ENCODE peak calls at places on chromosomes 7 and 10, in nine cellular contexts. Q, V, G, I, M, K, U, W and O are unnamed samples.

GRCh38 chr7:2757361-2757903 is 69.4 kb downstream of the AMZ1 start:
- DNase-seq in Q (no peak), V (no peak), G (no peak), I (no peak), M (peak; percentile 69), K (peak; percentile 19), U (peak; percentile 12), W (peak; percentile 54), O (no peak)

GRCh38 chr7:12210179-12211053 is 678 bp upstream of the TMEM106B start:
- DNase-seq in Q (no peak), V (peak; percentile 8), G (no peak), I (peak; percentile 40), M (peak; percentile 17), K (peak; percentile 2), U (no peak), W (peak; percentile 64), O (peak; percentile 76)

GRCh38 chr10:21495002-21495685 is 30.3 kb downstream of the SKIDA1 start:
- DNase-seq in Q (no peak), V (no peak), G (no peak), I (no peak), M (no peak), K (no peak), U (no peak), W (no peak), O (peak; percentile 5)

GRCh38 chr7:151368136-151368571 is 26.5 kb downstream of the NUB1 start:
- DNase-seq in Q (peak; percentile 77), V (peak; percentile 74), G (peak; percentile 88), I (peak; percentile 88), M (peak; percentile 73), K (peak; percentile 89), U (peak; percentile 48), W (peak; percentile 74), O (peak; percentile 81)

GRCh38 chr10:86400705-86401587 is 34.4 kb upstream of the GRID1 start:
- DNase-seq in Q (peak; percentile 66), V (peak; percentile 70), G (peak; percentile 90), I (peak; percentile 56), M (peak; percentile 63), K (peak; percentile 56), U (peak; percentile 8), W (no peak), O (peak; percentile 24)

GRCh38 chr7:31084226-31084625 is 32.1 kb downstream of the ADCYAP1R1 start:
- DNase-seq in Q (no peak), V (no peak), G (no peak), I (no peak), M (no peak), K (no peak), U (no peak), W (no peak), O (no peak)

GRCh38 chr7:26091933-26092332 is 60.1 kb upstream of the NFE2L3 start:
- DNase-seq in Q (peak; percentile 16), V (no peak), G (peak; percentile 24), I (no peak), M (peak; percentile 6), K (no peak), U (no peak), W (no peak), O (no peak)

GRCh38 chr10:102112210-102112817 is 7.9 kb downstream of the LDB1 start:
- DNase-seq in Q (no peak), V (no peak), G (no peak), I (no peak), M (no peak), K (no peak), U (no peak), W (no peak), O (no peak)

GRCh38 chr10:14909101-14909500 is 30.4 kb downstream of the SUV39H2 start:
- DNase-seq in Q (no peak), V (no peak), G (no peak), I (no peak), M (no peak), K (no peak), U (no peak), W (no peak), O (no peak)

GRCh38 chr10:12346707-12347106 is 2.6 kb upstream of the CAMK1D start:
- DNase-seq in Q (no peak), V (no peak), G (no peak), I (no peak), M (no peak), K (no peak), U (no peak), W (no peak), O (no peak)

GRCh38 chr10:132521041-132521465 is 16.5 kb upstream of the INPP5A start:
- DNase-seq in Q (no peak), V (peak; percentile 16), G (no peak), I (no peak), M (no peak), K (no peak), U (no peak), W (no peak), O (no peak)

GRCh38 chr10:118472415-118472814 is 123.0 kb downstream of the PRLHR start:
- DNase-seq in Q (no peak), V (no peak), G (no peak), I (no peak), M (peak; percentile 17), K (no peak), U (no peak), W (no peak), O (no peak)

GRCh38 chr10:129932996-129933395 is 31.1 kb downstream of the EBF3 start:
- DNase-seq in Q (no peak), V (no peak), G (no peak), I (no peak), M (no peak), K (no peak), U (no peak), W (no peak), O (no peak)

GRCh38 chr7:91527460-91527859 is 263.2 kb downstream of the FZD1 start:
- DNase-seq in Q (no peak), V (no peak), G (no peak), I (no peak), M (no peak), K (no peak), U (no peak), W (no peak), O (no peak)

GRCh38 chr10:117198088-117198487 is 799 bp downstream of the KCNK18 start:
- DNase-seq in Q (no peak), V (no peak), G (no peak), I (no peak), M (no peak), K (no peak), U (no peak), W (no peak), O (no peak)

GRCh38 chr10:110067960-110068770 is 60.4 kb downstream of the ADD3 start:
- DNase-seq in Q (no peak), V (peak; percentile 30), G (peak; percentile 72), I (no peak), M (no peak), K (peak; percentile 7), U (no peak), W (no peak), O (peak; percentile 51)

GRCh38 chr10:108323274-108323798 is 1158.8 kb upstream of the SORCS1 start:
- DNase-seq in Q (no peak), V (no peak), G (no peak), I (no peak), M (peak; percentile 0), K (no peak), U (no peak), W (no peak), O (no peak)

GRCh38 chr10:78515037-78515872 is 481.6 kb downstream of the RPS24 start:
- DNase-seq in Q (no peak), V (no peak), G (no peak), I (no peak), M (peak; percentile 15), K (peak; percentile 46), U (no peak), W (no peak), O (peak; percentile 19)